ENCODE peak calls at places on chromosomes 16 and 17, in four cellular contexts. One of them, this sample, is unnamed. For H3K4me1, the result is how much of the 10 kb centered on the place peaks cover.

GRCh38 chr17:44972953-44973352 is 4.8 kb upstream of the C1QL1 start:
- DNase-seq in Peyer's patch: no peak
- DNase-seq in Karpas-422: no peak
- DNase-seq in colonic mucosa: no peak
- DNase-seq in this sample: no peak

GRCh38 chr17:32772453-32773025 is 104.4 kb downstream of the MYO1D start:
- DNase-seq in Karpas-422: no peak
- DNase-seq in Peyer's patch: no peak
- DNase-seq in colonic mucosa: no peak
- DNase-seq in this sample: no peak

GRCh38 chr17:44961921-44962350 is 6.2 kb downstream of the C1QL1 start:
- DNase-seq in Peyer's patch: no peak
- DNase-seq in colonic mucosa: no peak
- DNase-seq in Karpas-422: peak
- DNase-seq in this sample: no peak

GRCh38 chr17:65801513-65801912 is 240.1 kb upstream of the AXIN2 start:
- DNase-seq in colonic mucosa: no peak
- DNase-seq in Peyer's patch: no peak
- DNase-seq in Karpas-422: no peak
- DNase-seq in this sample: no peak

GRCh38 chr17:80501739-80502577 is 25.6 kb upstream of the NPTX1 start:
- DNase-seq in Peyer's patch: no peak
- DNase-seq in Karpas-422: no peak
- DNase-seq in colonic mucosa: no peak
- DNase-seq in this sample: no peak

GRCh38 chr16:35636831-35637230 is 2177.4 kb downstream of the TP53TG3F start:
- DNase-seq in colonic mucosa: no peak
- DNase-seq in Karpas-422: no peak
- DNase-seq in Peyer's patch: no peak
- DNase-seq in this sample: no peak

GRCh38 chr17:81279278-81280073 is 15.6 kb downstream of the SLC38A10 start:
- DNase-seq in Karpas-422: no peak
- DNase-seq in colonic mucosa: no peak
- DNase-seq in Peyer's patch: no peak
- DNase-seq in this sample: no peak

GRCh38 chr16:66425651-66426050 is 1.4 kb upstream of the BEAN1 start:
- DNase-seq in Karpas-422: no peak
- DNase-seq in colonic mucosa: no peak
- DNase-seq in Peyer's patch: peak
- DNase-seq in this sample: no peak

GRCh38 chr17:82942166-82943130 is 102.6 kb upstream of the ZNF750 start:
- DNase-seq in Peyer's patch: peak
- DNase-seq in Karpas-422: no peak
- DNase-seq in colonic mucosa: no peak
- DNase-seq in this sample: no peak

GRCh38 chr16:555528-556478 is 4.4 kb upstream of the PRR35 start:
- DNase-seq in Karpas-422: no peak
- DNase-seq in colonic mucosa: no peak
- DNase-seq in Peyer's patch: no peak
- DNase-seq in this sample: no peak

GRCh38 chr17:42118545-42118944 is 2.6 kb downstream of the KAT2A start:
- DNase-seq in Karpas-422: peak
- DNase-seq in colonic mucosa: no peak
- DNase-seq in Peyer's patch: peak
- DNase-seq in this sample: peak

GRCh38 chr17:44623070-44623725 is 33.1 kb upstream of the MEIOC start:
- DNase-seq in colonic mucosa: no peak
- DNase-seq in Karpas-422: no peak
- DNase-seq in Peyer's patch: no peak
- DNase-seq in this sample: no peak

GRCh38 chr16:51538707-51539604 is 387.9 kb upstream of the SALL1 start:
- DNase-seq in Peyer's patch: no peak
- DNase-seq in Karpas-422: no peak
- DNase-seq in colonic mucosa: no peak
- DNase-seq in this sample: no peak

GRCh38 chr17:12961655-12962054 is 56.2 kb downstream of the ELAC2 start:
- DNase-seq in Peyer's patch: no peak
- DNase-seq in Karpas-422: no peak
- DNase-seq in colonic mucosa: no peak
- DNase-seq in this sample: no peak

GRCh38 chr17:57518587-57519118 is 226.4 kb downstream of the CCDC182 start:
- DNase-seq in Peyer's patch: no peak
- DNase-seq in colonic mucosa: no peak
- DNase-seq in Karpas-422: no peak
- DNase-seq in this sample: no peak

GRCh38 chr16:59593256-59593655 is 859.1 kb upstream of the GOT2 start:
- DNase-seq in Peyer's patch: no peak
- DNase-seq in colonic mucosa: no peak
- DNase-seq in Karpas-422: no peak
- DNase-seq in this sample: no peak

GRCh38 chr17:77185137-77185536 is 44.4 kb downstream of the SEC14L1 start:
- DNase-seq in Karpas-422: no peak
- DNase-seq in colonic mucosa: no peak
- DNase-seq in Peyer's patch: no peak
- DNase-seq in this sample: no peak

GRCh38 chr17:77184474-77184873 is 43.7 kb downstream of the SEC14L1 start:
- DNase-seq in Peyer's patch: no peak
- DNase-seq in colonic mucosa: no peak
- DNase-seq in Karpas-422: no peak
- DNase-seq in this sample: no peak

GRCh38 chr17:77182205-77182604 is 41.4 kb downstream of the SEC14L1 start:
- DNase-seq in colonic mucosa: no peak
- DNase-seq in Karpas-422: no peak
- DNase-seq in Peyer's patch: no peak
- DNase-seq in this sample: peak

GRCh38 chr17:77180503-77181330 is 39.9 kb downstream of the SEC14L1 start:
- DNase-seq in colonic mucosa: no peak
- DNase-seq in Karpas-422: no peak
- DNase-seq in Peyer's patch: no peak
- DNase-seq in this sample: no peak

DNA sequence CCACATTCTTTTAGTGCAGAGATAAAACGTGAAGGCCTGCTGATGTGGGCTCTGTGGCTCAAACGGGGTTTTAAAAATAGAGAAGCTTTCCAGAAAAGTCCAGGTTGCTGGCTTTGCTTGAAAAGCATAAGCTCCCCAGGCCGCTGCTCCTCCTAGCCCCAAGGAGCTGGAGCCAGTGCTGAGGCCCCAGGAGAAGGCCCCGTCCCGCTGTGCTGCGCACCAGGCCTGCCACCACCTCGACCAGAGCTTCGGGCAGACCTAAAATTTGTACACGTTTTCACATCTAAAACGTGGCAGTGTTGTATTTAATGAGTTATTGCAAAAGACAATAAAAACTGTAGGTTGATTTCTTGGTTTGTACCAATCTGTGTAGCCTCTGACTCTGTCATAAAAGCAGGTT is 42.0 kb downstream of the SEC14L1 start:
- DNase-seq in Karpas-422: no peak
- DNase-seq in Peyer's patch: no peak
- DNase-seq in colonic mucosa: no peak
- DNase-seq in this sample: no peak
- H3K4me1 ChIP-seq in Karpas-422: half or more
- H3K4me1 ChIP-seq in Peyer's patch: under half
- H3K4me1 ChIP-seq in colonic mucosa: under half
- H3K4me1 ChIP-seq in this sample: half or more

GRCh38 chr16:57997176-57997527 is 3.3 kb downstream of the ZNF319 start:
- DNase-seq in Karpas-422: no peak
- DNase-seq in Peyer's patch: no peak
- DNase-seq in colonic mucosa: no peak
- DNase-seq in this sample: no peak

GRCh38 chr16:57998484-57998883 is 2.0 kb downstream of the ZNF319 start:
- DNase-seq in colonic mucosa: peak
- DNase-seq in Karpas-422: no peak
- DNase-seq in Peyer's patch: peak
- DNase-seq in this sample: no peak

GRCh38 chr16:57996406-57997175 is 3.9 kb downstream of the ZNF319 start:
- DNase-seq in Peyer's patch: no peak
- DNase-seq in colonic mucosa: no peak
- DNase-seq in Karpas-422: no peak
- DNase-seq in this sample: no peak

GRCh38 chr16:57998992-57999365 is 1.5 kb downstream of the ZNF319 start:
- DNase-seq in Karpas-422: no peak
- DNase-seq in Peyer's patch: no peak
- DNase-seq in colonic mucosa: no peak
- DNase-seq in this sample: no peak

GRCh38 chr16:57997528-57998265 is 2.8 kb downstream of the ZNF319 start:
- DNase-seq in colonic mucosa: no peak
- DNase-seq in Karpas-422: no peak
- DNase-seq in Peyer's patch: no peak
- DNase-seq in this sample: no peak
- H3K4me1 ChIP-seq in colonic mucosa: under half
- H3K4me1 ChIP-seq in Karpas-422: under half
- H3K4me1 ChIP-seq in Peyer's patch: under half
- H3K4me1 ChIP-seq in this sample: under half

GRCh38 chr17:8441690-8442089 is 6.0 kb downstream of the NDEL1 start:
- DNase-seq in Peyer's patch: no peak
- DNase-seq in colonic mucosa: no peak
- DNase-seq in Karpas-422: no peak
- DNase-seq in this sample: no peak

GRCh38 chr17:8438441-8438840 is 2.8 kb downstream of the NDEL1 start:
- DNase-seq in Peyer's patch: no peak
- DNase-seq in colonic mucosa: no peak
- DNase-seq in Karpas-422: no peak
- DNase-seq in this sample: no peak

GRCh38 chr17:8436169-8436932 is 667 bp downstream of the NDEL1 start:
- DNase-seq in Karpas-422: peak
- DNase-seq in Peyer's patch: peak
- DNase-seq in colonic mucosa: peak
- DNase-seq in this sample: peak

GRCh38 chr17:8442310-8442709 is 6.6 kb downstream of the NDEL1 start:
- DNase-seq in Karpas-422: no peak
- DNase-seq in colonic mucosa: no peak
- DNase-seq in Peyer's patch: no peak
- DNase-seq in this sample: no peak

DNA sequence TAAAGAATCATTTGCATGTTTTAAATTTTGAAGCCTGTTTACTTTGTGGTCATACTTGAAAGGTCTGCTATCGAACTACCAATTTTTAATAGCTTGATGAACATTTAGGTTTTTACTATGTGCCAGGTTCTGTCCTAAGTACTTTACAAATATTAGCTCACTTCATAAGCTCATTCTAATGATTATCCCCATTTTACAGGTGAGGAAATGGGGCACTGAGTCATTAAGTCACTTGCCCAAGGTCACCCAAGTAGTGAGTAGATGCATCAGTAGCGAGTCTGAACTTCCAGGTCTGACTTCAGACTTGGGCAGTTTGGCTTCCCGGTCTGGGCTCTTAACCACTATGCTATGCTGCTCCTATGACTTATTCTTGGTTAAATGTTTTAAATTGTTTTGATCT is 4.0 kb downstream of the NDEL1 start:
- DNase-seq in Karpas-422: no peak
- DNase-seq in colonic mucosa: no peak
- DNase-seq in Peyer's patch: no peak
- DNase-seq in this sample: no peak
- H3K4me1 ChIP-seq in Karpas-422: under half
- H3K4me1 ChIP-seq in colonic mucosa: under half
- H3K4me1 ChIP-seq in Peyer's patch: under half
- H3K4me1 ChIP-seq in this sample: under half

GRCh38 chr16:4663756-4664465 is 29.5 kb upstream of the NUDT16L1 start:
- DNase-seq in Karpas-422: no peak
- DNase-seq in Peyer's patch: peak
- DNase-seq in colonic mucosa: peak
- DNase-seq in this sample: no peak
- H3K4me1 ChIP-seq in Karpas-422: under half
- H3K4me1 ChIP-seq in Peyer's patch: under half
- H3K4me1 ChIP-seq in colonic mucosa: under half
- H3K4me1 ChIP-seq in this sample: under half

DNA sequence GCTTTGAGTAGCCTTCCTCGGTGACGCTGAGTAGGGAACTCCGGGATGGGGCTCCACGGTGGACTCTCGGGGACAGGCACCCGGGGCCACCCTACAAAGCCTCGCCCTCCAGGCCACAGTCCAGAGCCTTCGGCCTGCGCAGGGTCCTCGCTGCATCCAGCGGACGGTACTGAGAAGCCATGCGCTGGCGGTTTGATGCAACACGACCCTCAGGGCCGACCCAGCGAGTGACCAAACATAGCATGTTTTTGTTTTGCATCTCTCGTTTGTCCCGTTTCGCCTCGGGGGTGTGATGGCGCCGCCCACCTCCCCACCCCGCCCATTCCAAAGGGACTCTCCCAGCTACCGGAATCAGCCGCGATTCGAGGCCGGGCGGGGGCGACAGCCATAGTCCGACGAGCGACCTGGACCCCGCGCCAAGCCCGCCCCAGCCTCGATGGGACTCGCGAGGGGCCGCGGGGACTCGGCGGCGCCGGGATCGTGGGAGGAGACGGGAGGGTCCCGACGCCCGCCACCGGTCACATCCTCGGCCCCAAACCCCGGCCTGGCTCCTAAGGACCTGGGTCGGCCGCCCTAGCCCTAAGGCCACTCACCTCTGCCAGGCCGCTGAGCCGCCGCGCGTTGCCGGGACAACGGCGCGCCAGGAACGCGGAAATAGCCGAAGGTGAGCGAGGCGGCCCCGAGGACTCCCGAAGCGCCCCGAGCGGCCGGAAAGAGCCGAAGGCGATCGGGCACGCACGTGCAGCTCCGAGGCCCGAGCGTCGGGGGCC is 1.6 kb downstream of the IFT140 start:
- DNase-seq in Peyer's patch: peak
- DNase-seq in colonic mucosa: peak
- DNase-seq in Karpas-422: peak
- DNase-seq in this sample: peak
- H3K4me1 ChIP-seq in Peyer's patch: under half
- H3K4me1 ChIP-seq in colonic mucosa: under half
- H3K4me1 ChIP-seq in Karpas-422: under half
- H3K4me1 ChIP-seq in this sample: under half

This sample was measured in OCI-LY7.